ENCODE peak calls at places on chromosomes 6 and 20, in six cellular contexts. A is BJ, O is fibroblast of mammary gland, D is adrenal gland, R is PC-9, V is IMR-90. I is an unnamed sample.

GRCh38 chr6:132003516-132004178 is 52.5 kb upstream of the CCN2 start:
- DNase-seq in A (no peak), R (peak), V (no peak), D (no peak), O (no peak), I (no peak)

GRCh38 chr20:23115823-23116222 is 29.7 kb upstream of the CD93 start:
- DNase-seq in V (no peak), A (no peak), R (no peak), D (peak), O (peak), I (peak)

GRCh38 chr6:98832282-98833100 is 1.9 kb upstream of the POU3F2 start:
- DNase-seq in D (peak), O (peak), A (peak), R (no peak), V (peak), I (peak)

GRCh38 chr6:133240511-133241087 is 558 bp upstream of the EYA4 start:
- DNase-seq in R (peak), D (no peak), V (peak), A (no peak), O (no peak), I (no peak)

GRCh38 chr20:41174782-41175181 is 37.4 kb downstream of the PLCG1 start:
- DNase-seq in R (no peak), O (no peak), A (no peak), D (peak), V (peak), I (peak)

GRCh38 chr6:160750276-160750689 is 48.2 kb downstream of the PLG start:
- DNase-seq in V (no peak), D (no peak), O (peak), R (no peak), A (no peak), I (no peak)

GRCh38 chr20:61756446-61756845 is 309.2 kb downstream of the TAF4 start:
- DNase-seq in R (no peak), A (no peak), D (no peak), O (no peak), V (no peak), I (no peak)

GRCh38 chr20:4190792-4191519 is 175.6 kb upstream of the RNF24 start:
- DNase-seq in R (no peak), O (no peak), V (no peak), A (no peak), D (no peak), I (no peak)

GRCh38 chr6:168410035-168410434 is 30.9 kb upstream of the SMOC2 start:
- DNase-seq in R (no peak), A (no peak), O (no peak), D (no peak), V (no peak), I (no peak)

GRCh38 chr20:48455606-48456360 is 372.0 kb downstream of the PREX1 start:
- DNase-seq in O (no peak), R (no peak), V (no peak), A (no peak), D (no peak), I (no peak)

GRCh38 chr6:138524526-138524925 is 25.2 kb upstream of the NHSL1 start:
- DNase-seq in A (no peak), R (no peak), O (no peak), V (no peak), D (no peak), I (no peak)

GRCh38 chr20:48238326-48238725 is 453.0 kb upstream of the SULF2 start:
- DNase-seq in A (peak), O (peak), V (peak), D (peak), R (peak), I (peak)

GRCh38 chr20:58173091-58173490 is 55.4 kb downstream of the ANKRD60 start:
- DNase-seq in D (no peak), A (no peak), O (no peak), V (no peak), R (no peak), I (no peak)

GRCh38 chr6:157034433-157035230 is 257.5 kb downstream of the ARID1B start:
- DNase-seq in A (no peak), R (no peak), D (no peak), O (peak), V (peak), I (peak)

GRCh38 chr6:150857062-150857905 is 8.2 kb upstream of the MTHFD1L start:
- DNase-seq in R (peak), A (peak), D (peak), O (peak), V (peak), I (peak)

GRCh38 chr20:62362590-62362940 is 4.5 kb downstream of the LAMA5 start:
- DNase-seq in A (no peak), V (no peak), D (no peak), R (no peak), O (no peak), I (no peak)

GRCh38 chr6:91487729-91488392 is 901.0 kb upstream of the MAP3K7 start:
- DNase-seq in O (no peak), D (no peak), V (no peak), A (no peak), R (no peak), I (no peak)

GRCh38 chr6:88166901-88167624 is 916 bp upstream of the CNR1 start:
- DNase-seq in R (no peak), V (no peak), A (no peak), D (no peak), O (no peak), I (peak)

GRCh38 chr6:111357680-111358079 is 125.3 kb downstream of the REV3L start:
- DNase-seq in O (no peak), R (no peak), A (no peak), V (no peak), D (no peak), I (no peak)

GRCh38 chr20:3727333-3728035 is 5.0 kb upstream of the HSPA12B start:
- DNase-seq in O (peak), R (peak), A (peak), D (no peak), V (peak), I (peak)

GRCh38 chr20:52533401-52533800 is 341.8 kb upstream of the ZFP64 start:
- DNase-seq in D (no peak), A (no peak), V (no peak), O (no peak), R (no peak), I (no peak)

GRCh38 chr20:9161308-9161707 is 92.4 kb downstream of the PLCB4 start:
- DNase-seq in A (no peak), D (no peak), O (no peak), R (no peak), V (no peak), I (no peak)

GRCh38 chr20:50146732-50147662 is 6.5 kb downstream of the PEDS1 start:
- DNase-seq in R (peak), O (no peak), V (peak), D (no peak), A (no peak), I (no peak)

GRCh38 chr20:41411458-41411857 is 44.8 kb upstream of the EMILIN3 start:
- DNase-seq in A (no peak), V (peak), D (no peak), O (peak), R (no peak), I (peak)

GRCh38 chr6:54135665-54136370 is 24.6 kb downstream of the MLIP start:
- DNase-seq in R (no peak), D (no peak), O (peak), A (no peak), V (peak), I (peak)

GRCh38 chr6:38460216-38460615 is 179.5 kb downstream of the BTBD9 start:
- DNase-seq in O (peak), A (no peak), V (peak), D (no peak), R (no peak), I (peak)

GRCh38 chr6:145137425-145137824 is 597.9 kb downstream of the EPM2A start:
- DNase-seq in A (no peak), O (peak), V (peak), R (no peak), D (no peak), I (peak)

GRCh38 chr6:145135702-145136101 is 599.6 kb downstream of the EPM2A start:
- DNase-seq in R (no peak), D (no peak), A (no peak), O (no peak), V (no peak), I (no peak)

GRCh38 chr6:145138469-145139185 is 596.7 kb downstream of the EPM2A start:
- DNase-seq in R (no peak), V (no peak), D (no peak), O (no peak), A (no peak), I (no peak)

GRCh38 chr6:145132709-145133108 is 602.6 kb downstream of the EPM2A start:
- DNase-seq in V (no peak), A (no peak), R (no peak), D (no peak), O (no peak), I (no peak)
- TF ChIP-seq CTCF in V (no peak), A (no peak), R (no peak), D (no peak), O (no peak), I (no peak)

GRCh38 chr6:33079575-33079974 is 3.8 kb downstream of the HLA-DPB1 start:
- DNase-seq in D (no peak), O (no peak), A (no peak), V (no peak), R (no peak), I (no peak)
- H3K4me3 ChIP-seq in D (no peak), O (no peak), A (no peak), V (no peak), R (no peak), I (peak)

GRCh38 chr20:32858873-32859372 is at the start of gene EFCAB8:
- DNase-seq in R (no peak), V (no peak), A (no peak), D (no peak), O (no peak), I (no peak)
- TF ChIP-seq CTCF in R (no peak), V (no peak), A (no peak), D (no peak), O (no peak), I (no peak)

GRCh38 chr6:16832721-16833120 is 71.5 kb upstream of the ATXN1 start:
- DNase-seq in O (no peak), D (no peak), A (no peak), R (no peak), V (no peak), I (no peak)

GRCh38 chr6:16840291-16840690 is 79.0 kb upstream of the ATXN1 start:
- DNase-seq in O (no peak), R (no peak), D (no peak), V (no peak), A (no peak), I (no peak)

GRCh38 chr6:16837217-16837972 is 76.1 kb upstream of the ATXN1 start:
- DNase-seq in A (no peak), R (no peak), O (no peak), D (no peak), V (no peak), I (no peak)

GRCh38 chr6:16839780-16840179 is 78.5 kb upstream of the ATXN1 start:
- DNase-seq in V (no peak), O (no peak), R (no peak), A (no peak), D (no peak), I (no peak)

DNA sequence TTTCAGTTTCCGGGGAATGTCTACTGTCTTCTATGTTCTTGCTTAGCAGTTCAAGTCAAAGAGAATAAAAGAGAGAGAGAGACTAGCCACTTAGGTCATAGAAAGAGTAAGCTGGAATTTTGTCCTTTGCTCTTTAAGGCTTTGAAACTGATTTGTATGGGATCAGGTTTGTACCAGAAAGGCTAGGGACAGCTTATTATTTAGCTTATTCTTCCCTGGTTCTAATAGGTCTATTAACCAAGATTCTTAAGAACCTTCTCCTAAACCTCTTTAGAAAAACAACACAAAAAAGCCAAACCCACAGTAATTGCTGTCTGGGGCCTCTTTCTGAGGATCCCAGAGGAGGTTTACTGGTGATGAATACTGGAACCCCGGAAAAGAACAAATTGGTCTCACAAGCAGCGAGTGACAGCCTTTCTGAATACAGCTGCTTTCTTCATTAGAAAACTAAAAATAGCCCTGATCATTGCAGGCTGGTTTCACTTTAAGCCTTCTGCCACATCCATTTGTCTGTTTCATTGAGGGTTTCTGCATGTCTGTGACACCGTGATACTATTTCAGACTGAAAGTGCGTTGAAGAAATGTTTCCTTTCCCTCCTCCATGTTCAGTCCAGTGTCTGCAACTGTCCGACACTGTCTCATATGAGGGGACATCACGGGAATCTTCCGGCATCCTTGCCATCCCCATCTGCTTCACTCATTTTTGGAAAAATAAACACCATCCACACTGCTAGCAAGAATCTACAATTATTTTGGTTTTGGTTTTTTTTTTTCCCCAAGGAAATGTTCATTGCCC is 75.1 kb upstream of the ATXN1 start:
- DNase-seq in O (no peak), D (no peak), R (no peak), A (peak), V (peak), I (no peak)
- H3K4me3 ChIP-seq in O (no peak), D (peak), R (no peak), A (peak), V (peak), I (peak)

DNA sequence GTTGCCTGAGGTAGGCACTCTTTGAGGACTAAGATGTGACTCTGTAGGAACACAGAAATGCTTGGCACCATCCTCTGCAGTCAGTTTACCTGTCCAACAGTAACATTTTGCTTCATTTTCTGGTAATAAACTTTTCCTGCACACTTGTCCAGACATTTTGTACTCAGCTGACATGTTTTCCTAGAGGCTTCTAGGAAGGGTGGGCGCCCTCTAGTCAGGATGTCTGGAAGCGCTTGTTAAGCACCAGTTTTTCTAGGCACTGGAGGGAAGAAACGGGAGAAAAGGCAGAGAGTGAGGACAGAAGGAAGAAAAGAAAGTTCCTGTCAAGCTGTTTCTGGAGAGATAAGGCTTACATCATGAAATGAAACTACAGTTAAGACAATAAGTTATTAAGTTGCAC is 42.5 kb upstream of the TNFRSF21 start:
- DNase-seq in O (no peak), A (no peak), D (no peak), V (no peak), R (no peak), I (no peak)
- TF ChIP-seq CTCF in O (peak), A (peak), D (no peak), V (peak), R (no peak), I (peak)